ENCODE peak calls at places on chromosomes 3 and 15, in five cellular contexts. One of them, this sample, is unnamed.

GRCh38 chr3:30161370-30161769 is 445.0 kb upstream of the TGFBR2 start:
- DNase-seq in LoVo: no peak
- DNase-seq in nucleus accumbens: no peak
- DNase-seq in mammary epithelial cell: no peak
- DNase-seq in epithelial cell of prostate: no peak
- DNase-seq in this sample: peak

GRCh38 chr3:139954146-139954545 is 19.2 kb downstream of the CLSTN2 start:
- DNase-seq in LoVo: no peak
- DNase-seq in nucleus accumbens: no peak
- DNase-seq in mammary epithelial cell: no peak
- DNase-seq in epithelial cell of prostate: no peak
- DNase-seq in this sample: no peak

GRCh38 chr3:89216021-89216739 is 108.8 kb downstream of the EPHA3 start:
- DNase-seq in LoVo: no peak
- DNase-seq in nucleus accumbens: no peak
- DNase-seq in mammary epithelial cell: no peak
- DNase-seq in epithelial cell of prostate: no peak
- DNase-seq in this sample: no peak

GRCh38 chr3:21274000-21274671 is 476.9 kb downstream of the ZNF385D start:
- DNase-seq in LoVo: no peak
- DNase-seq in nucleus accumbens: no peak
- DNase-seq in mammary epithelial cell: peak
- DNase-seq in epithelial cell of prostate: no peak
- DNase-seq in this sample: no peak

GRCh38 chr3:73503781-73504180 is 121.0 kb downstream of the PDZRN3 start:
- DNase-seq in LoVo: no peak
- DNase-seq in nucleus accumbens: no peak
- DNase-seq in mammary epithelial cell: no peak
- DNase-seq in epithelial cell of prostate: no peak
- DNase-seq in this sample: no peak

GRCh38 chr3:188531210-188531609 is 377.3 kb downstream of the LPP start:
- DNase-seq in LoVo: no peak
- DNase-seq in nucleus accumbens: no peak
- DNase-seq in mammary epithelial cell: peak
- DNase-seq in epithelial cell of prostate: no peak
- DNase-seq in this sample: no peak

GRCh38 chr3:46693038-46693896 is at the start of gene ALS2CL:
- DNase-seq in LoVo: peak
- DNase-seq in nucleus accumbens: no peak
- DNase-seq in mammary epithelial cell: peak
- DNase-seq in epithelial cell of prostate: no peak
- DNase-seq in this sample: peak

GRCh38 chr3:33001889-33002288 is 50.4 kb downstream of the CCR4 start:
- DNase-seq in LoVo: no peak
- DNase-seq in nucleus accumbens: no peak
- DNase-seq in mammary epithelial cell: no peak
- DNase-seq in epithelial cell of prostate: no peak
- DNase-seq in this sample: no peak

GRCh38 chr3:99499235-99499798 is 139.1 kb upstream of the COL8A1 start:
- DNase-seq in LoVo: peak
- DNase-seq in nucleus accumbens: no peak
- DNase-seq in mammary epithelial cell: peak
- DNase-seq in epithelial cell of prostate: peak
- DNase-seq in this sample: no peak

GRCh38 chr3:86923071-86923476 is 67.9 kb downstream of the VGLL3 start:
- DNase-seq in LoVo: no peak
- DNase-seq in nucleus accumbens: no peak
- DNase-seq in mammary epithelial cell: peak
- DNase-seq in epithelial cell of prostate: peak
- DNase-seq in this sample: no peak

GRCh38 chr3:142216321-142216720 is 9.1 kb downstream of the GK5 start:
- DNase-seq in LoVo: no peak
- DNase-seq in nucleus accumbens: no peak
- DNase-seq in mammary epithelial cell: no peak
- DNase-seq in epithelial cell of prostate: no peak
- DNase-seq in this sample: no peak

GRCh38 chr3:31634485-31634884 is 101.8 kb downstream of the STT3B start:
- DNase-seq in LoVo: no peak
- DNase-seq in nucleus accumbens: no peak
- DNase-seq in mammary epithelial cell: peak
- DNase-seq in epithelial cell of prostate: peak
- DNase-seq in this sample: no peak

GRCh38 chr15:81027200-81027599 is 26.5 kb downstream of the TLNRD1 start:
- DNase-seq in LoVo: no peak
- DNase-seq in nucleus accumbens: no peak
- DNase-seq in mammary epithelial cell: no peak
- DNase-seq in epithelial cell of prostate: no peak
- DNase-seq in this sample: no peak

GRCh38 chr3:184459355-184459754 is 79.5 kb downstream of the CHRD start:
- DNase-seq in LoVo: no peak
- DNase-seq in nucleus accumbens: no peak
- DNase-seq in mammary epithelial cell: peak
- DNase-seq in epithelial cell of prostate: no peak
- DNase-seq in this sample: no peak

GRCh38 chr3:188491276-188491687 is 337.3 kb downstream of the LPP start:
- DNase-seq in LoVo: no peak
- DNase-seq in nucleus accumbens: no peak
- DNase-seq in mammary epithelial cell: no peak
- DNase-seq in epithelial cell of prostate: no peak
- DNase-seq in this sample: no peak

GRCh38 chr15:71699977-71700376 is 110.4 kb upstream of the NR2E3 start:
- DNase-seq in LoVo: no peak
- DNase-seq in nucleus accumbens: no peak
- DNase-seq in mammary epithelial cell: no peak
- DNase-seq in epithelial cell of prostate: no peak
- DNase-seq in this sample: no peak

GRCh38 chr3:61730577-61731231 is 169.3 kb downstream of the PTPRG start:
- DNase-seq in LoVo: no peak
- DNase-seq in nucleus accumbens: no peak
- DNase-seq in mammary epithelial cell: no peak
- DNase-seq in epithelial cell of prostate: no peak
- DNase-seq in this sample: no peak

GRCh38 chr3:188449421-188449820 is 295.5 kb downstream of the LPP start:
- DNase-seq in LoVo: no peak
- DNase-seq in nucleus accumbens: no peak
- DNase-seq in mammary epithelial cell: no peak
- DNase-seq in epithelial cell of prostate: no peak
- DNase-seq in this sample: no peak

GRCh38 chr15:77002954-77003912 is 8.3 kb downstream of the PSTPIP1 start:
- DNase-seq in LoVo: no peak
- DNase-seq in nucleus accumbens: no peak
- DNase-seq in mammary epithelial cell: no peak
- DNase-seq in epithelial cell of prostate: no peak
- DNase-seq in this sample: peak

GRCh38 chr15:35491173-35491572 is 54.8 kb downstream of the DPH6 start:
- DNase-seq in LoVo: no peak
- DNase-seq in nucleus accumbens: no peak
- DNase-seq in mammary epithelial cell: no peak
- DNase-seq in epithelial cell of prostate: no peak
- DNase-seq in this sample: no peak

GRCh38 chr3:39192490-39193092 is at the start of gene XIRP1:
- DNase-seq in LoVo: no peak
- DNase-seq in nucleus accumbens: no peak
- DNase-seq in mammary epithelial cell: no peak
- DNase-seq in epithelial cell of prostate: no peak
- DNase-seq in this sample: no peak

GRCh38 chr3:165816209-165816608 is 21.0 kb downstream of the BCHE start:
- DNase-seq in LoVo: no peak
- DNase-seq in nucleus accumbens: no peak
- DNase-seq in mammary epithelial cell: no peak
- DNase-seq in epithelial cell of prostate: no peak
- DNase-seq in this sample: no peak

GRCh38 chr3:67875858-67876257 is 221.4 kb upstream of the SUCLG2 start:
- DNase-seq in LoVo: no peak
- DNase-seq in nucleus accumbens: no peak
- DNase-seq in mammary epithelial cell: no peak
- DNase-seq in epithelial cell of prostate: no peak
- DNase-seq in this sample: no peak

GRCh38 chr15:100083572-100083971 is 258.2 kb downstream of the ADAMTS17 start:
- DNase-seq in LoVo: no peak
- DNase-seq in nucleus accumbens: no peak
- DNase-seq in mammary epithelial cell: no peak
- DNase-seq in epithelial cell of prostate: no peak
- DNase-seq in this sample: peak

GRCh38 chr3:187368251-187368733 is at the start of gene RTP4:
- DNase-seq in LoVo: peak
- DNase-seq in nucleus accumbens: peak
- DNase-seq in mammary epithelial cell: peak
- DNase-seq in epithelial cell of prostate: peak
- DNase-seq in this sample: no peak

GRCh38 chr3:12425850-12426579 is 58.3 kb upstream of the TSEN2 start:
- DNase-seq in LoVo: no peak
- DNase-seq in nucleus accumbens: no peak
- DNase-seq in mammary epithelial cell: no peak
- DNase-seq in epithelial cell of prostate: no peak
- DNase-seq in this sample: no peak

GRCh38 chr15:76235186-76235826 is 76.0 kb downstream of the ETFA start:
- DNase-seq in LoVo: peak
- DNase-seq in nucleus accumbens: no peak
- DNase-seq in mammary epithelial cell: peak
- DNase-seq in epithelial cell of prostate: no peak
- DNase-seq in this sample: no peak

GRCh38 chr15:80982205-80982604 is 7.4 kb downstream of the MESD start:
- DNase-seq in LoVo: no peak
- DNase-seq in nucleus accumbens: no peak
- DNase-seq in mammary epithelial cell: no peak
- DNase-seq in epithelial cell of prostate: no peak
- DNase-seq in this sample: no peak

GRCh38 chr3:52047295-52047960 is 8.9 kb downstream of the DUSP7 start:
- DNase-seq in LoVo: no peak
- DNase-seq in nucleus accumbens: peak
- DNase-seq in mammary epithelial cell: peak
- DNase-seq in epithelial cell of prostate: no peak
- DNase-seq in this sample: no peak

GRCh38 chr3:94360982-94361381 is 298.1 kb downstream of the NSUN3 start:
- DNase-seq in LoVo: no peak
- DNase-seq in nucleus accumbens: peak
- DNase-seq in mammary epithelial cell: no peak
- DNase-seq in epithelial cell of prostate: no peak
- DNase-seq in this sample: peak

GRCh38 chr3:49794926-49795905 is 4.5 kb downstream of the CDHR4 start:
- DNase-seq in LoVo: no peak
- DNase-seq in nucleus accumbens: no peak
- DNase-seq in mammary epithelial cell: no peak
- DNase-seq in epithelial cell of prostate: no peak
- DNase-seq in this sample: no peak

GRCh38 chr3:110744723-110745122 is 326.9 kb upstream of the NECTIN3 start:
- DNase-seq in LoVo: no peak
- DNase-seq in nucleus accumbens: no peak
- DNase-seq in mammary epithelial cell: no peak
- DNase-seq in epithelial cell of prostate: no peak
- DNase-seq in this sample: no peak

GRCh38 chr3:143786229-143787199 is 61.8 kb downstream of the SLC9A9 start:
- DNase-seq in LoVo: no peak
- DNase-seq in nucleus accumbens: no peak
- DNase-seq in mammary epithelial cell: no peak
- DNase-seq in epithelial cell of prostate: no peak
- DNase-seq in this sample: peak

GRCh38 chr3:149390772-149391212 is 13.3 kb upstream of the TM4SF1 start:
- DNase-seq in LoVo: peak
- DNase-seq in nucleus accumbens: no peak
- DNase-seq in mammary epithelial cell: peak
- DNase-seq in epithelial cell of prostate: peak
- DNase-seq in this sample: no peak

GRCh38 chr15:95520511-95520910 is 810.0 kb upstream of the NR2F2 start:
- DNase-seq in LoVo: no peak
- DNase-seq in nucleus accumbens: no peak
- DNase-seq in mammary epithelial cell: peak
- DNase-seq in epithelial cell of prostate: no peak
- DNase-seq in this sample: no peak

GRCh38 chr3:189324538-189325138 is 152.9 kb downstream of the TPRG1 start:
- DNase-seq in LoVo: peak
- DNase-seq in nucleus accumbens: no peak
- DNase-seq in mammary epithelial cell: peak
- DNase-seq in epithelial cell of prostate: peak
- DNase-seq in this sample: no peak

GRCh38 chr15:75671684-75672083 is 24.0 kb downstream of the SNX33 start:
- DNase-seq in LoVo: no peak
- DNase-seq in nucleus accumbens: no peak
- DNase-seq in mammary epithelial cell: no peak
- DNase-seq in epithelial cell of prostate: no peak
- DNase-seq in this sample: no peak

GRCh38 chr3:15260531-15260930 is 54.5 kb downstream of the CAPN7 start:
- DNase-seq in LoVo: no peak
- DNase-seq in nucleus accumbens: no peak
- DNase-seq in mammary epithelial cell: no peak
- DNase-seq in epithelial cell of prostate: no peak
- DNase-seq in this sample: no peak